ENCODE peak calls at places on chromosomes 13 and 19, in six cellular contexts. One of them, this sample, is unnamed.

GRCh38 chr19:10010247-10010691 is at the start of gene COL5A3:
- DNase-seq in cardiac fibroblast: peak; percentile 74
- DNase-seq in CD4-positive, alpha-beta memory T cell: no peak
- DNase-seq in GM23338: peak; percentile 72
- DNase-seq in amygdala: no peak
- DNase-seq in aorta: peak; percentile 65
- DNase-seq in this sample: no peak

GRCh38 chr13:111912991-111913781 is 153.8 kb upstream of the SOX1 start:
- DNase-seq in GM23338: no peak
- DNase-seq in CD4-positive, alpha-beta memory T cell: no peak
- DNase-seq in cardiac fibroblast: no peak
- DNase-seq in aorta: no peak
- DNase-seq in amygdala: no peak
- DNase-seq in this sample: peak; percentile 4

GRCh38 chr13:42007844-42008243 is 40.6 kb upstream of the DGKH start:
- DNase-seq in CD4-positive, alpha-beta memory T cell: no peak
- DNase-seq in GM23338: no peak
- DNase-seq in aorta: no peak
- DNase-seq in cardiac fibroblast: peak; percentile 47
- DNase-seq in amygdala: no peak
- DNase-seq in this sample: no peak

GRCh38 chr13:75806101-75806500 is 170.0 kb downstream of the LMO7 start:
- DNase-seq in CD4-positive, alpha-beta memory T cell: no peak
- DNase-seq in aorta: no peak
- DNase-seq in cardiac fibroblast: no peak
- DNase-seq in amygdala: no peak
- DNase-seq in GM23338: no peak
- DNase-seq in this sample: no peak

GRCh38 chr19:45218887-45219780 is 26.1 kb downstream of the EXOC3L2 start:
- DNase-seq in cardiac fibroblast: no peak
- DNase-seq in CD4-positive, alpha-beta memory T cell: no peak
- DNase-seq in aorta: no peak
- DNase-seq in amygdala: no peak
- DNase-seq in GM23338: no peak
- DNase-seq in this sample: no peak

GRCh38 chr19:41999878-42000208 is 5.8 kb upstream of the ATP1A3 start:
- DNase-seq in GM23338: no peak
- DNase-seq in cardiac fibroblast: no peak
- DNase-seq in amygdala: no peak
- DNase-seq in aorta: no peak
- DNase-seq in CD4-positive, alpha-beta memory T cell: no peak
- DNase-seq in this sample: no peak

GRCh38 chr13:110541526-110541920 is 20.0 kb downstream of the RAB20 start:
- DNase-seq in aorta: no peak
- DNase-seq in amygdala: no peak
- DNase-seq in GM23338: no peak
- DNase-seq in cardiac fibroblast: no peak
- DNase-seq in CD4-positive, alpha-beta memory T cell: no peak
- DNase-seq in this sample: no peak

GRCh38 chr19:42512130-42512636 is 16.1 kb downstream of the CEACAM1 start:
- DNase-seq in GM23338: no peak
- DNase-seq in aorta: no peak
- DNase-seq in amygdala: no peak
- DNase-seq in CD4-positive, alpha-beta memory T cell: no peak
- DNase-seq in cardiac fibroblast: no peak
- DNase-seq in this sample: no peak

GRCh38 chr19:38289955-38290354 is 14.1 kb upstream of the C19orf33 start:
- DNase-seq in CD4-positive, alpha-beta memory T cell: no peak
- DNase-seq in amygdala: no peak
- DNase-seq in aorta: no peak
- DNase-seq in GM23338: no peak
- DNase-seq in cardiac fibroblast: no peak
- DNase-seq in this sample: no peak

GRCh38 chr13:44243198-44243852 is 130.3 kb upstream of the SERP2 start:
- DNase-seq in aorta: no peak
- DNase-seq in cardiac fibroblast: peak; percentile 78
- DNase-seq in CD4-positive, alpha-beta memory T cell: no peak
- DNase-seq in GM23338: peak; percentile 81
- DNase-seq in amygdala: peak; percentile 10
- DNase-seq in this sample: peak; percentile 21

GRCh38 chr13:47679391-47679790 is 321.7 kb downstream of the SUCLA2 start:
- DNase-seq in GM23338: no peak
- DNase-seq in amygdala: no peak
- DNase-seq in aorta: no peak
- DNase-seq in cardiac fibroblast: peak; percentile 57
- DNase-seq in CD4-positive, alpha-beta memory T cell: no peak
- DNase-seq in this sample: no peak

GRCh38 chr13:78608705-78609463 is 5.5 kb upstream of the POU4F1 start:
- DNase-seq in aorta: no peak
- DNase-seq in CD4-positive, alpha-beta memory T cell: no peak
- DNase-seq in GM23338: peak; percentile 54
- DNase-seq in cardiac fibroblast: no peak
- DNase-seq in amygdala: no peak
- DNase-seq in this sample: no peak

GRCh38 chr19:28898279-28898678 is 314.7 kb downstream of the UQCRFS1 start:
- DNase-seq in cardiac fibroblast: no peak
- DNase-seq in aorta: no peak
- DNase-seq in GM23338: no peak
- DNase-seq in CD4-positive, alpha-beta memory T cell: no peak
- DNase-seq in amygdala: no peak
- DNase-seq in this sample: no peak

GRCh38 chr13:35475131-35475959 is 1.1 kb downstream of the MAB21L1 start:
- DNase-seq in CD4-positive, alpha-beta memory T cell: no peak
- DNase-seq in GM23338: peak; percentile 75
- DNase-seq in aorta: peak; percentile 46
- DNase-seq in amygdala: no peak
- DNase-seq in cardiac fibroblast: peak; percentile 34
- DNase-seq in this sample: peak; percentile 43

GRCh38 chr13:41631296-41631965 is 174.1 kb downstream of the RGCC start:
- DNase-seq in amygdala: no peak
- DNase-seq in cardiac fibroblast: no peak
- DNase-seq in GM23338: no peak
- DNase-seq in CD4-positive, alpha-beta memory T cell: no peak
- DNase-seq in aorta: no peak
- DNase-seq in this sample: no peak

GRCh38 chr19:2266183-2266993 is 10.2 kb upstream of the JSRP1 start:
- DNase-seq in CD4-positive, alpha-beta memory T cell: no peak
- DNase-seq in GM23338: no peak
- DNase-seq in amygdala: peak; percentile 40
- DNase-seq in cardiac fibroblast: peak; percentile 82
- DNase-seq in aorta: peak; percentile 96
- DNase-seq in this sample: peak; percentile 51

GRCh38 chr13:93386191-93386590 is 159.6 kb downstream of the GPC6 start:
- DNase-seq in GM23338: no peak
- DNase-seq in CD4-positive, alpha-beta memory T cell: no peak
- DNase-seq in aorta: no peak
- DNase-seq in amygdala: no peak
- DNase-seq in cardiac fibroblast: no peak
- DNase-seq in this sample: no peak

GRCh38 chr19:11587302-11587972 is 9.8 kb upstream of the ZNF627 start:
- DNase-seq in GM23338: peak; percentile 85
- DNase-seq in CD4-positive, alpha-beta memory T cell: peak; percentile 63
- DNase-seq in cardiac fibroblast: peak; percentile 78
- DNase-seq in amygdala: peak; percentile 19
- DNase-seq in aorta: peak; percentile 84
- DNase-seq in this sample: peak; percentile 85

GRCh38 chr19:30281903-30282302 is 90.3 kb upstream of the ZNF536 start:
- DNase-seq in amygdala: no peak
- DNase-seq in cardiac fibroblast: no peak
- DNase-seq in CD4-positive, alpha-beta memory T cell: no peak
- DNase-seq in GM23338: no peak
- DNase-seq in aorta: no peak
- DNase-seq in this sample: no peak

GRCh38 chr19:50311723-50312635 is 17.2 kb downstream of the KCNC3 start:
- DNase-seq in GM23338: peak; percentile 96
- DNase-seq in cardiac fibroblast: no peak
- DNase-seq in CD4-positive, alpha-beta memory T cell: no peak
- DNase-seq in aorta: no peak
- DNase-seq in amygdala: no peak
- DNase-seq in this sample: no peak

GRCh38 chr19:38727868-38728660 is 16.2 kb downstream of the CAPN12 start:
- DNase-seq in amygdala: no peak
- DNase-seq in CD4-positive, alpha-beta memory T cell: no peak
- DNase-seq in cardiac fibroblast: peak; percentile 66
- DNase-seq in GM23338: no peak
- DNase-seq in aorta: no peak
- DNase-seq in this sample: no peak

GRCh38 chr13:43360196-43360595 is 336.8 kb downstream of the DNAJC15 start:
- DNase-seq in aorta: no peak
- DNase-seq in cardiac fibroblast: no peak
- DNase-seq in CD4-positive, alpha-beta memory T cell: no peak
- DNase-seq in GM23338: no peak
- DNase-seq in amygdala: no peak
- DNase-seq in this sample: no peak

GRCh38 chr19:33060586-33060985 is 4.1 kb downstream of the RHPN2 start:
- DNase-seq in amygdala: no peak
- DNase-seq in CD4-positive, alpha-beta memory T cell: no peak
- DNase-seq in GM23338: no peak
- DNase-seq in cardiac fibroblast: no peak
- DNase-seq in aorta: no peak
- DNase-seq in this sample: no peak

GRCh38 chr13:60727140-60727539 is 330.1 kb downstream of the TDRD3 start:
- DNase-seq in amygdala: no peak
- DNase-seq in aorta: no peak
- DNase-seq in CD4-positive, alpha-beta memory T cell: no peak
- DNase-seq in GM23338: no peak
- DNase-seq in cardiac fibroblast: no peak
- DNase-seq in this sample: no peak

GRCh38 chr13:20412761-20413355 is 112.8 kb downstream of the CRYL1 start:
- DNase-seq in amygdala: no peak
- DNase-seq in CD4-positive, alpha-beta memory T cell: no peak
- DNase-seq in aorta: no peak
- DNase-seq in cardiac fibroblast: peak; percentile 14
- DNase-seq in GM23338: peak; percentile 83
- DNase-seq in this sample: peak; percentile 55

GRCh38 chr19:57465680-57466381 is 8.9 kb upstream of the VN1R1 start:
- DNase-seq in aorta: no peak
- DNase-seq in cardiac fibroblast: peak; percentile 70
- DNase-seq in amygdala: no peak
- DNase-seq in GM23338: peak; percentile 82
- DNase-seq in CD4-positive, alpha-beta memory T cell: peak; percentile 33
- DNase-seq in this sample: peak; percentile 61

GRCh38 chr13:73303858-73304257 is 245.1 kb downstream of the KLF5 start:
- DNase-seq in aorta: no peak
- DNase-seq in CD4-positive, alpha-beta memory T cell: no peak
- DNase-seq in amygdala: no peak
- DNase-seq in cardiac fibroblast: peak; percentile 55
- DNase-seq in GM23338: no peak
- DNase-seq in this sample: no peak

GRCh38 chr13:57250472-57250871 is 83.5 kb downstream of the PRR20E start:
- DNase-seq in cardiac fibroblast: no peak
- DNase-seq in amygdala: no peak
- DNase-seq in CD4-positive, alpha-beta memory T cell: no peak
- DNase-seq in GM23338: no peak
- DNase-seq in aorta: no peak
- DNase-seq in this sample: no peak